ENCODE peak calls at places on chromosomes 13 and 19, in ten cellular contexts. Z is RCC 7860; P is EL; Y is cardiac fibroblast; E is NCI-H1417; I is AG04450; V is fibroblast of villous mesenchyme; C is lower leg skin; F is endodermal cell; M is CD4-positive, alpha-beta memory T cell. X is an unnamed sample.

GRCh38 chr19:5358173-5358800 is 17.7 kb upstream of the PTPRS start:
- DNase-seq in Z (no peak), P (peak), Y (peak), E (no peak), I (no peak), V (no peak), C (no peak), F (peak), M (no peak), X (no peak)

GRCh38 chr13:28357846-28358496 is 137.0 kb downstream of the FLT1 start:
- DNase-seq in Z (no peak), P (no peak), Y (no peak), E (no peak), I (no peak), V (peak), C (no peak), F (no peak), M (no peak), X (no peak)

GRCh38 chr19:32866564-32867265 is 2.9 kb downstream of the SLC7A9 start:
- DNase-seq in Z (no peak), P (no peak), Y (no peak), E (no peak), I (no peak), V (no peak), C (no peak), F (no peak), M (no peak), X (no peak)

GRCh38 chr13:33740134-33740538 is 77.8 kb upstream of the RFC3 start:
- DNase-seq in Z (no peak), P (peak), Y (peak), E (no peak), I (no peak), V (peak), C (no peak), F (no peak), M (no peak), X (no peak)

GRCh38 chr19:5628470-5628869 is 5.6 kb downstream of the SAFB start:
- DNase-seq in Z (no peak), P (no peak), Y (no peak), E (no peak), I (no peak), V (peak), C (peak), F (no peak), M (no peak), X (no peak)

GRCh38 chr13:36879218-36879938 is 40.7 kb downstream of the SMAD9 start:
- DNase-seq in Z (no peak), P (no peak), Y (no peak), E (no peak), I (no peak), V (no peak), C (no peak), F (no peak), M (no peak), X (no peak)

GRCh38 chr19:13215572-13216380 is 65.6 kb downstream of the IER2 start:
- DNase-seq in Z (peak), P (no peak), Y (no peak), E (no peak), I (no peak), V (peak), C (no peak), F (no peak), M (peak), X (no peak)

GRCh38 chr19:7515471-7516226 is at the start of gene ZNF358:
- DNase-seq in Z (peak), P (peak), Y (peak), E (peak), I (no peak), V (peak), C (peak), F (peak), M (no peak), X (peak)

GRCh38 chr19:2815191-2815614 is 4.5 kb upstream of the ZNF554 start:
- DNase-seq in Z (no peak), P (no peak), Y (no peak), E (no peak), I (no peak), V (no peak), C (no peak), F (no peak), M (no peak), X (peak)